ENCODE peak calls at places on chromosome 18, in four cellular contexts. C, M, Q and D are unnamed samples.

GRCh38 chr18:66136039-66136438 is 385.2 kb downstream of the CDH7 start:
- DNase-seq in M (no peak), C (no peak), Q (no peak), D (no peak)

GRCh38 chr18:2083691-2084090 is 487.6 kb downstream of the METTL4 start:
- DNase-seq in M (no peak), Q (peak; percentile 66), C (no peak), D (no peak)

GRCh38 chr18:12803069-12803936 is 80.7 kb downstream of the PTPN2 start:
- DNase-seq in M (no peak), Q (no peak), C (no peak), D (no peak)

GRCh38 chr18:650428-650858 is 7.0 kb upstream of the TYMS start:
- DNase-seq in M (no peak), Q (peak; percentile 83), C (no peak), D (no peak)

GRCh38 chr18:26215247-26215970 is 10.8 kb upstream of the TAF4B start:
- DNase-seq in C (no peak), M (no peak), Q (peak; percentile 37), D (no peak)

GRCh38 chr18:27921392-27921791 is 255.5 kb downstream of the CDH2 start:
- DNase-seq in Q (no peak), M (no peak), C (no peak), D (no peak)

GRCh38 chr18:22710628-22711380 is 222.3 kb upstream of the RBBP8 start:
- DNase-seq in C (no peak), Q (no peak), M (peak; percentile 36), D (no peak)

GRCh38 chr18:67519582-67519981 is 3.1 kb upstream of the DSEL start:
- DNase-seq in Q (no peak), M (no peak), C (no peak), D (no peak)

GRCh38 chr18:22985250-22985649 is 52.1 kb downstream of the RBBP8 start:
- DNase-seq in Q (no peak), M (no peak), C (no peak), D (no peak)

GRCh38 chr18:34494359-34494696 is 215.8 kb upstream of the DTNA start:
- DNase-seq in Q (no peak), M (peak; percentile 26), C (no peak), D (no peak)

GRCh38 chr18:37391698-37392548 is 173.7 kb downstream of the CELF4 start:
- DNase-seq in M (no peak), Q (no peak), C (no peak), D (no peak)

GRCh38 chr18:28086530-28087172 is 90.3 kb downstream of the CDH2 start:
- DNase-seq in M (no peak), Q (no peak), C (no peak), D (no peak)

GRCh38 chr18:79615586-79615985 is 64.0 kb upstream of the CTDP1 start:
- DNase-seq in Q (no peak), M (no peak), C (no peak), D (no peak)

GRCh38 chr18:60809937-60810336 is 437.4 kb upstream of the MC4R start:
- DNase-seq in M (no peak), C (no peak), Q (no peak), D (no peak)

GRCh38 chr18:44758821-44759624 is 78.3 kb downstream of the SETBP1 start:
- DNase-seq in C (peak; percentile 50), Q (no peak), M (no peak), D (peak; percentile 31)

GRCh38 chr18:62325806-62326645 is 916 bp downstream of the TNFRSF11A start:
- DNase-seq in Q (peak; percentile 34), C (peak; percentile 22), M (no peak), D (peak; percentile 53)

GRCh38 chr18:11767935-11768334 is 78.9 kb downstream of the GNAL start:
- DNase-seq in M (no peak), C (no peak), Q (no peak), D (no peak)

GRCh38 chr18:36589857-36590543 is 238.8 kb downstream of the TPGS2 start:
- DNase-seq in M (no peak), Q (no peak), C (no peak), D (no peak)

GRCh38 chr18:57728941-57729511 is 74.1 kb downstream of the ATP8B1 start:
- DNase-seq in Q (peak; percentile 59), C (no peak), M (no peak), D (no peak)

GRCh38 chr18:24022141-24022540 is 7.6 kb downstream of the TTC39C start:
- DNase-seq in M (no peak), C (no peak), Q (no peak), D (no peak)

GRCh38 chr18:49476664-49477411 is 10.2 kb downstream of the C18orf32 start:
- DNase-seq in Q (peak; percentile 83), M (no peak), C (no peak), D (no peak)

GRCh38 chr18:5456577-5457466 is 87.0 kb downstream of the EPB41L3 start:
- DNase-seq in Q (peak; percentile 39), C (no peak), M (no peak), D (peak; percentile 47)

GRCh38 chr18:43830905-43831304 is 553.6 kb upstream of the SYT4 start:
- DNase-seq in Q (no peak), M (no peak), C (no peak), D (no peak)

GRCh38 chr18:56501896-56502295 is 136.5 kb downstream of the TXNL1 start:
- DNase-seq in Q (no peak), C (no peak), M (no peak), D (no peak)

GRCh38 chr18:59056706-59057492 is 82.8 kb upstream of the SEC11C start:
- DNase-seq in C (no peak), Q (peak; percentile 38), M (peak; percentile 83), D (peak; percentile 48)

GRCh38 chr18:11859903-11860407 is 8.7 kb downstream of the CHMP1B start:
- DNase-seq in C (no peak), M (no peak), Q (no peak), D (no peak)

GRCh38 chr18:74476154-74476553 is 19.0 kb upstream of the DIPK1C start:
- DNase-seq in M (no peak), C (no peak), Q (no peak), D (no peak)

GRCh38 chr18:22342625-22343024 is 75.1 kb downstream of the CTAGE1 start:
- DNase-seq in C (no peak), M (no peak), Q (no peak), D (no peak)

GRCh38 chr18:67733094-67733493 is 216.6 kb upstream of the DSEL start:
- DNase-seq in C (no peak), Q (no peak), M (no peak), D (no peak)

GRCh38 chr18:59546164-59546563 is 151.1 kb downstream of the CCBE1 start:
- DNase-seq in C (no peak), M (no peak), Q (no peak), D (no peak)

GRCh38 chr18:29418136-29418535 is 1241.2 kb upstream of the CDH2 start:
- DNase-seq in M (no peak), C (no peak), Q (no peak), D (no peak)

GRCh38 chr18:30781601-30782000 is 260.9 kb downstream of the DSC3 start:
- DNase-seq in M (no peak), Q (no peak), C (no peak), D (no peak)

GRCh38 chr18:73551211-73551610 is 596.4 kb downstream of the FBXO15 start:
- DNase-seq in M (no peak), Q (no peak), C (no peak), D (no peak)

GRCh38 chr18:13627639-13628038 is 98.7 kb downstream of the FAM210A start:
- DNase-seq in M (no peak), C (no peak), Q (no peak), D (no peak)

GRCh38 chr18:42514522-42514921 is 559.5 kb downstream of the PIK3C3 start:
- DNase-seq in C (no peak), Q (no peak), M (no peak), D (no peak)

GRCh38 chr18:58534535-58535301 is 94.2 kb downstream of the ALPK2 start:
- DNase-seq in C (no peak), Q (no peak), M (no peak), D (no peak)

GRCh38 chr18:42574871-42575270 is 540.6 kb downstream of the RIT2 start:
- DNase-seq in Q (no peak), C (no peak), M (no peak), D (no peak)